ENCODE peak calls at places on chromosomes 5 and 9, in six cellular contexts. W is AG09309, V is NCI-H748 treated with DMSO at 0.1 percent for 48 hours, T is HepG2, U is KBM-7, S is C1 segment of cervical spinal cord. G is an unnamed sample.

GRCh38 chr5:132458651-132459030 is 31.9 kb downstream of the IRF1 start:
- DNase-seq in W (no peak), V (no peak), T (no peak), U (no peak), S (no peak), G (no peak)

GRCh38 chr5:164027738-164028137 is 522.3 kb downstream of the MAT2B start:
- DNase-seq in W (no peak), V (no peak), T (no peak), U (no peak), S (no peak), G (no peak)

GRCh38 chr9:97668485-97668884 is 28.7 kb downstream of the XPA start:
- DNase-seq in W (no peak), V (no peak), T (no peak), U (no peak), S (no peak), G (no peak)

GRCh38 chr9:136773386-136774044 is 9.2 kb upstream of the LCN15 start:
- DNase-seq in W (no peak), V (no peak), T (peak), U (peak), S (no peak), G (no peak)

GRCh38 chr5:171840066-171840465 is 54.4 kb downstream of the SMIM23 start:
- DNase-seq in W (no peak), V (no peak), T (no peak), U (peak), S (no peak), G (no peak)

GRCh38 chr9:136673970-136674785 is 11.5 kb downstream of the EGFL7 start:
- DNase-seq in W (no peak), V (no peak), T (no peak), U (no peak), S (no peak), G (no peak)

GRCh38 chr9:37033141-37033540 is 927 bp downstream of the PAX5 start:
- DNase-seq in W (no peak), V (no peak), T (no peak), U (no peak), S (no peak), G (no peak)

GRCh38 chr9:21580636-21581353 is 98.7 kb upstream of the IFNE start:
- DNase-seq in W (no peak), V (no peak), T (no peak), U (no peak), S (no peak), G (no peak)

G was measured in Panc1.